ENCODE peak calls at places on chromosome 14, in five cellular contexts. One of them, this sample, is unnamed.

GRCh38 chr14:49050836-49051235 is 535.3 kb downstream of the RPS29 start:
- DNase-seq in Caco-2: no peak
- DNase-seq in heart left ventricle: no peak
- DNase-seq in tibial artery: no peak
- DNase-seq in choroid plexus epithelial cell: no peak
- DNase-seq in this sample: no peak

GRCh38 chr14:29927596-29928341 is at the start of gene PRKD1:
- DNase-seq in tibial artery: peak
- DNase-seq in Caco-2: no peak
- DNase-seq in heart left ventricle: peak
- DNase-seq in choroid plexus epithelial cell: peak
- DNase-seq in this sample: peak

GRCh38 chr14:66174453-66174891 is 311.7 kb upstream of the CCDC196 start:
- DNase-seq in choroid plexus epithelial cell: peak
- DNase-seq in Caco-2: no peak
- DNase-seq in tibial artery: no peak
- DNase-seq in heart left ventricle: no peak
- DNase-seq in this sample: no peak

GRCh38 chr14:99688629-99689028 is 4.5 kb downstream of the CYP46A1 start:
- DNase-seq in choroid plexus epithelial cell: no peak
- DNase-seq in heart left ventricle: no peak
- DNase-seq in Caco-2: no peak
- DNase-seq in tibial artery: no peak
- DNase-seq in this sample: no peak

GRCh38 chr14:54221432-54221803 is 175.4 kb upstream of the CDKN3 start:
- DNase-seq in Caco-2: no peak
- DNase-seq in heart left ventricle: no peak
- DNase-seq in choroid plexus epithelial cell: no peak
- DNase-seq in tibial artery: no peak
- DNase-seq in this sample: no peak

GRCh38 chr14:26730929-26731618 is 133.2 kb upstream of the NOVA1 start:
- DNase-seq in Caco-2: peak
- DNase-seq in tibial artery: no peak
- DNase-seq in choroid plexus epithelial cell: peak
- DNase-seq in heart left ventricle: no peak
- DNase-seq in this sample: no peak

GRCh38 chr14:104133496-104133895 is 4.9 kb upstream of the KIF26A start:
- DNase-seq in Caco-2: no peak
- DNase-seq in heart left ventricle: peak
- DNase-seq in tibial artery: no peak
- DNase-seq in choroid plexus epithelial cell: no peak
- DNase-seq in this sample: no peak

GRCh38 chr14:61561657-61562276 is 133.5 kb upstream of the HIF1A start:
- DNase-seq in heart left ventricle: peak
- DNase-seq in choroid plexus epithelial cell: peak
- DNase-seq in Caco-2: peak
- DNase-seq in tibial artery: peak
- DNase-seq in this sample: peak

GRCh38 chr14:32639208-32639607 is 299.5 kb upstream of the NPAS3 start:
- DNase-seq in tibial artery: no peak
- DNase-seq in heart left ventricle: no peak
- DNase-seq in choroid plexus epithelial cell: no peak
- DNase-seq in Caco-2: no peak
- DNase-seq in this sample: no peak

GRCh38 chr14:92280554-92281262 is 42.3 kb upstream of the SLC24A4 start:
- DNase-seq in heart left ventricle: no peak
- DNase-seq in tibial artery: no peak
- DNase-seq in choroid plexus epithelial cell: peak
- DNase-seq in Caco-2: no peak
- DNase-seq in this sample: no peak

GRCh38 chr14:54040851-54041250 is 84.2 kb upstream of the BMP4 start:
- DNase-seq in tibial artery: no peak
- DNase-seq in Caco-2: no peak
- DNase-seq in choroid plexus epithelial cell: peak
- DNase-seq in heart left ventricle: no peak
- DNase-seq in this sample: no peak

GRCh38 chr14:63045612-63046320 is 508 bp upstream of the KCNH5 start:
- DNase-seq in heart left ventricle: peak
- DNase-seq in Caco-2: no peak
- DNase-seq in choroid plexus epithelial cell: peak
- DNase-seq in tibial artery: no peak
- DNase-seq in this sample: peak

GRCh38 chr14:97408503-97408902 is 611.3 kb downstream of the VRK1 start:
- DNase-seq in heart left ventricle: no peak
- DNase-seq in Caco-2: no peak
- DNase-seq in choroid plexus epithelial cell: no peak
- DNase-seq in tibial artery: no peak
- DNase-seq in this sample: no peak

GRCh38 chr14:89720741-89721315 is 233.7 kb downstream of the EFCAB11 start:
- DNase-seq in tibial artery: peak
- DNase-seq in heart left ventricle: peak
- DNase-seq in Caco-2: no peak
- DNase-seq in choroid plexus epithelial cell: no peak
- DNase-seq in this sample: no peak

GRCh38 chr14:30297856-30298255 is 261.1 kb upstream of the G2E3 start:
- DNase-seq in heart left ventricle: no peak
- DNase-seq in Caco-2: no peak
- DNase-seq in choroid plexus epithelial cell: no peak
- DNase-seq in tibial artery: no peak
- DNase-seq in this sample: no peak

GRCh38 chr14:52918486-52918885 is 32.4 kb downstream of the FERMT2 start:
- DNase-seq in Caco-2: no peak
- DNase-seq in tibial artery: no peak
- DNase-seq in choroid plexus epithelial cell: peak
- DNase-seq in heart left ventricle: no peak
- DNase-seq in this sample: no peak

GRCh38 chr14:69876221-69876847 is 2.9 kb upstream of the SMOC1 start:
- DNase-seq in choroid plexus epithelial cell: no peak
- DNase-seq in Caco-2: no peak
- DNase-seq in tibial artery: no peak
- DNase-seq in heart left ventricle: no peak
- DNase-seq in this sample: no peak

GRCh38 chr14:21498540-21499526 is 12.3 kb downstream of the METTL3 start:
- DNase-seq in tibial artery: no peak
- DNase-seq in choroid plexus epithelial cell: peak
- DNase-seq in Caco-2: no peak
- DNase-seq in heart left ventricle: no peak
- DNase-seq in this sample: peak

GRCh38 chr14:81441626-81442134 is 41.6 kb upstream of the STON2 start:
- DNase-seq in tibial artery: no peak
- DNase-seq in Caco-2: no peak
- DNase-seq in heart left ventricle: no peak
- DNase-seq in choroid plexus epithelial cell: no peak
- DNase-seq in this sample: no peak

GRCh38 chr14:105944632-105945610 is 418.5 kb downstream of the TMEM121 start:
- DNase-seq in choroid plexus epithelial cell: no peak
- DNase-seq in tibial artery: no peak
- DNase-seq in Caco-2: peak
- DNase-seq in heart left ventricle: peak
- DNase-seq in this sample: peak

GRCh38 chr14:72715215-72715909 is 178.5 kb downstream of the DPF3 start:
- DNase-seq in tibial artery: no peak
- DNase-seq in choroid plexus epithelial cell: no peak
- DNase-seq in Caco-2: no peak
- DNase-seq in heart left ventricle: peak
- DNase-seq in this sample: no peak

GRCh38 chr14:91387135-91387849 is 30.3 kb downstream of the CCDC88C start:
- DNase-seq in Caco-2: no peak
- DNase-seq in choroid plexus epithelial cell: peak
- DNase-seq in tibial artery: no peak
- DNase-seq in heart left ventricle: no peak
- DNase-seq in this sample: no peak

GRCh38 chr14:51650721-51651387 is 856 bp upstream of the FRMD6 start:
- DNase-seq in choroid plexus epithelial cell: no peak
- DNase-seq in tibial artery: peak
- DNase-seq in heart left ventricle: peak
- DNase-seq in Caco-2: peak
- DNase-seq in this sample: peak

GRCh38 chr14:90579816-90580215 is 183.0 kb downstream of the CALM1 start:
- DNase-seq in choroid plexus epithelial cell: no peak
- DNase-seq in tibial artery: no peak
- DNase-seq in Caco-2: no peak
- DNase-seq in heart left ventricle: no peak
- DNase-seq in this sample: no peak

GRCh38 chr14:81315344-81315743 is 84.8 kb downstream of the STON2 start:
- DNase-seq in Caco-2: no peak
- DNase-seq in tibial artery: no peak
- DNase-seq in choroid plexus epithelial cell: no peak
- DNase-seq in heart left ventricle: no peak
- DNase-seq in this sample: no peak

GRCh38 chr14:23580948-23581281 is 2.3 kb upstream of the JPH4 start:
- DNase-seq in choroid plexus epithelial cell: no peak
- DNase-seq in heart left ventricle: no peak
- DNase-seq in Caco-2: no peak
- DNase-seq in tibial artery: no peak
- DNase-seq in this sample: no peak
- TF ChIP-seq CTCF in choroid plexus epithelial cell: no peak
- TF ChIP-seq CTCF in heart left ventricle: no peak
- TF ChIP-seq CTCF in Caco-2: no peak
- TF ChIP-seq CTCF in tibial artery: no peak
- TF ChIP-seq CTCF in this sample: no peak

GRCh38 chr14:36105401-36105800 is 71.1 kb downstream of the PTCSC3 start:
- DNase-seq in Caco-2: peak
- DNase-seq in tibial artery: no peak
- DNase-seq in heart left ventricle: no peak
- DNase-seq in choroid plexus epithelial cell: no peak
- DNase-seq in this sample: peak
- TF ChIP-seq CTCF in Caco-2: peak
- TF ChIP-seq CTCF in tibial artery: no peak
- TF ChIP-seq CTCF in heart left ventricle: no peak
- TF ChIP-seq CTCF in choroid plexus epithelial cell: peak
- TF ChIP-seq CTCF in this sample: no peak

GRCh38 chr14:43539210-43539609 is 967.9 kb downstream of the FSCB start:
- DNase-seq in Caco-2: peak
- DNase-seq in heart left ventricle: no peak
- DNase-seq in choroid plexus epithelial cell: peak
- DNase-seq in tibial artery: no peak
- DNase-seq in this sample: no peak
- TF ChIP-seq CTCF in Caco-2: peak
- TF ChIP-seq CTCF in heart left ventricle: peak
- TF ChIP-seq CTCF in choroid plexus epithelial cell: peak
- TF ChIP-seq CTCF in tibial artery: no peak
- TF ChIP-seq CTCF in this sample: no peak

GRCh38 chr14:100857196-100857922 is 31.4 kb downstream of the MEG3 start:
- DNase-seq in tibial artery: no peak
- DNase-seq in heart left ventricle: no peak
- DNase-seq in Caco-2: no peak
- DNase-seq in choroid plexus epithelial cell: no peak
- DNase-seq in this sample: no peak

GRCh38 chr14:100857923-100858837 is 32.3 kb downstream of the MEG3 start:
- DNase-seq in tibial artery: no peak
- DNase-seq in heart left ventricle: no peak
- DNase-seq in Caco-2: no peak
- DNase-seq in choroid plexus epithelial cell: no peak
- DNase-seq in this sample: no peak

GRCh38 chr14:100856056-100856950 is 30.4 kb downstream of the MEG3 start:
- DNase-seq in Caco-2: no peak
- DNase-seq in tibial artery: no peak
- DNase-seq in heart left ventricle: no peak
- DNase-seq in choroid plexus epithelial cell: no peak
- DNase-seq in this sample: no peak

GRCh38 chr14:100854435-100854834 is 28.5 kb downstream of the MEG3 start:
- DNase-seq in tibial artery: no peak
- DNase-seq in choroid plexus epithelial cell: no peak
- DNase-seq in Caco-2: no peak
- DNase-seq in heart left ventricle: no peak
- DNase-seq in this sample: no peak

GRCh38 chr14:100855256-100855930 is 29.5 kb downstream of the MEG3 start:
- DNase-seq in choroid plexus epithelial cell: no peak
- DNase-seq in heart left ventricle: no peak
- DNase-seq in Caco-2: no peak
- DNase-seq in tibial artery: no peak
- DNase-seq in this sample: no peak
- TF ChIP-seq CTCF in choroid plexus epithelial cell: peak
- TF ChIP-seq CTCF in heart left ventricle: no peak
- TF ChIP-seq CTCF in Caco-2: no peak
- TF ChIP-seq CTCF in tibial artery: no peak
- TF ChIP-seq CTCF in this sample: no peak

GRCh38 chr14:102951034-102951433 is 28.6 kb downstream of the AMN start:
- DNase-seq in Caco-2: no peak
- DNase-seq in heart left ventricle: no peak
- DNase-seq in choroid plexus epithelial cell: peak
- DNase-seq in tibial artery: no peak
- DNase-seq in this sample: no peak
- TF ChIP-seq CTCF in Caco-2: no peak
- TF ChIP-seq CTCF in heart left ventricle: no peak
- TF ChIP-seq CTCF in choroid plexus epithelial cell: no peak
- TF ChIP-seq CTCF in tibial artery: no peak
- TF ChIP-seq CTCF in this sample: no peak

GRCh38 chr14:96086574-96087077 is 47.5 kb downstream of the C14orf132 start:
- DNase-seq in choroid plexus epithelial cell: no peak
- DNase-seq in tibial artery: no peak
- DNase-seq in Caco-2: no peak
- DNase-seq in heart left ventricle: no peak
- DNase-seq in this sample: no peak
- TF ChIP-seq CTCF in choroid plexus epithelial cell: no peak
- TF ChIP-seq CTCF in tibial artery: no peak
- TF ChIP-seq CTCF in Caco-2: no peak
- TF ChIP-seq CTCF in heart left ventricle: no peak
- TF ChIP-seq CTCF in this sample: no peak

GRCh38 chr14:50394713-50395112 is 2.0 kb downstream of the CDKL1 start:
- DNase-seq in tibial artery: no peak
- DNase-seq in choroid plexus epithelial cell: no peak
- DNase-seq in Caco-2: no peak
- DNase-seq in heart left ventricle: no peak
- DNase-seq in this sample: no peak
- TF ChIP-seq CTCF in tibial artery: no peak
- TF ChIP-seq CTCF in choroid plexus epithelial cell: no peak
- TF ChIP-seq CTCF in Caco-2: no peak
- TF ChIP-seq CTCF in heart left ventricle: no peak
- TF ChIP-seq CTCF in this sample: no peak

DNA sequence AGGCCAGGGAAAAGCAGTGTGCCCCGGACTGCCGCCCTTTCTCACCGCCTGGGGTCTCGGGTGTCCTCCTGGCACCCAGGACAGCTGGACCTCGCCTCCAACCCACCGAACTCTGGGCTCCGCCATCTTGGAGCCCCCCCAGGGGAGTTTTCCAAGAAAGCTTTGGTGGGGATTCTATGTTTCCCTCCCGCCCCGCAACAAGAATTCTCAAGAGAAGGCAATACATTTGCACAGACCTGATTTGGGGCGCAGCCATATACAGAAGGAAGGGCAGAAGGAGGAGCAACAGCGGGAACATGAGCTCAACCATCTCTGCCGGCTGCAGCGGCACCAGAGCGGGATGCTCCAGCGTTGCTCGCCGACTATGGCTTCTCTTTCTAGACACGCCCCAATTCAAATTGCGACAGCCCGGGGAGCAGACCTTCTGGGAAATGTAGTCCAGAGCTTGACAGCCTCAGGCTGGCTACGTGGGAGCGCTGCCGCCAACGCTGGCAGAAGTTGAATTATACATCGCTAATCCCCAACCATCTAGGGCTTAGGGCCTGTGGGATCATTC is at the start of gene RDH11:
- DNase-seq in Caco-2: peak
- DNase-seq in tibial artery: peak
- DNase-seq in choroid plexus epithelial cell: peak
- DNase-seq in heart left ventricle: peak
- DNase-seq in this sample: peak
- TF ChIP-seq CTCF in Caco-2: no peak
- TF ChIP-seq CTCF in tibial artery: no peak
- TF ChIP-seq CTCF in choroid plexus epithelial cell: no peak
- TF ChIP-seq CTCF in heart left ventricle: no peak
- TF ChIP-seq CTCF in this sample: no peak